ENCODE peak calls at places on chromosomes 11 and 22, in ten cellular contexts. Z is body of pancreas, E is DND-41, V is stomach, L is fibroblast of mammary gland, Y is tibial artery, T is brain microvascular endothelial cell, X is fibroblast of pulmonary artery, S is IMR-90, W is psoas muscle. M is an unnamed sample.

GRCh38 chr11:11171854-11172253 is 181.2 kb downstream of the CSNK2A3 start:
- DNase-seq in Z (no peak), E (peak), V (no peak), L (no peak), Y (no peak), T (no peak), X (no peak), S (no peak), W (no peak), M (no peak)

GRCh38 chr22:44486538-44486937 is 11.5 kb downstream of the RTL6 start:
- DNase-seq in Z (no peak), E (no peak), V (no peak), L (no peak), Y (no peak), T (peak), X (no peak), S (peak), W (no peak), M (no peak)

GRCh38 chr22:25623310-25623734 is 58.8 kb downstream of the GRK3 start:
- DNase-seq in Z (no peak), E (no peak), V (no peak), L (no peak), Y (no peak), T (no peak), X (no peak), S (no peak), W (no peak), M (no peak)

GRCh38 chr22:45608763-45609180 is 62.9 kb upstream of the ATXN10 start:
- DNase-seq in Z (no peak), E (peak), V (no peak), L (peak), Y (no peak), T (peak), X (peak), S (peak), W (no peak), M (no peak)

GRCh38 chr11:37504066-37504611 is 906.1 kb upstream of the RAG2 start:
- DNase-seq in Z (no peak), E (no peak), V (no peak), L (peak), Y (no peak), T (peak), X (peak), S (peak), W (no peak), M (no peak)

GRCh38 chr22:30312053-30312452 is 14.7 kb downstream of the TBC1D10A start:
- DNase-seq in Z (no peak), E (no peak), V (no peak), L (peak), Y (peak), T (peak), X (no peak), S (peak), W (no peak), M (no peak)

GRCh38 chr11:79493555-79494171 is 52.8 kb upstream of the TENM4 start:
- DNase-seq in Z (peak), E (peak), V (peak), L (peak), Y (peak), T (peak), X (peak), S (peak), W (peak), M (peak)

GRCh38 chr22:49324527-49325491 is 502.9 kb downstream of the BRD1 start:
- DNase-seq in Z (no peak), E (peak), V (peak), L (no peak), Y (no peak), T (no peak), X (no peak), S (no peak), W (no peak), M (no peak)

GRCh38 chr11:86179646-86180064 is 64.9 kb upstream of the EED start:
- DNase-seq in Z (peak), E (no peak), V (no peak), L (no peak), Y (no peak), T (no peak), X (no peak), S (no peak), W (no peak), M (no peak)

GRCh38 chr11:60795291-60795690 is 10.2 kb downstream of the MS4A10 start:
- DNase-seq in Z (no peak), E (no peak), V (no peak), L (no peak), Y (no peak), T (no peak), X (no peak), S (no peak), W (no peak), M (no peak)

GRCh38 chr11:134252539-134253188 is 488 bp downstream of the THYN1 start:
- DNase-seq in Z (peak), E (no peak), V (no peak), L (peak), Y (peak), T (peak), X (peak), S (peak), W (no peak), M (no peak)

GRCh38 chr11:108647701-108648527 is 17.0 kb upstream of the DDX10 start:
- DNase-seq in Z (peak), E (peak), V (peak), L (peak), Y (peak), T (peak), X (peak), S (peak), W (peak), M (peak)

GRCh38 chr11:129222158-129222557 is 30.0 kb upstream of the ARHGAP32 start:
- DNase-seq in Z (no peak), E (no peak), V (no peak), L (no peak), Y (no peak), T (no peak), X (no peak), S (no peak), W (no peak), M (no peak)

GRCh38 chr11:13208921-13209320 is 68.7 kb upstream of the BMAL1 start:
- DNase-seq in Z (no peak), E (no peak), V (no peak), L (no peak), Y (no peak), T (no peak), X (peak), S (no peak), W (no peak), M (no peak)

GRCh38 chr22:39182478-39183030 is 30.1 kb upstream of the CBX7 start:
- DNase-seq in Z (no peak), E (no peak), V (no peak), L (no peak), Y (no peak), T (no peak), X (peak), S (no peak), W (no peak), M (no peak)

GRCh38 chr11:126310229-126310991 is 6.5 kb downstream of the DCPS start:
- DNase-seq in Z (peak), E (peak), V (peak), L (peak), Y (peak), T (peak), X (peak), S (peak), W (peak), M (no peak)

GRCh38 chr22:44689915-44690524 is 12.0 kb upstream of the PRR5 start:
- DNase-seq in Z (no peak), E (no peak), V (no peak), L (no peak), Y (no peak), T (no peak), X (no peak), S (no peak), W (no peak), M (no peak)

GRCh38 chr11:67056640-67057409 is at the start of gene RHOD:
- DNase-seq in Z (peak), E (no peak), V (peak), L (no peak), Y (no peak), T (no peak), X (no peak), S (no peak), W (peak), M (no peak)

GRCh38 chr11:43278302-43278956 is 33.4 kb upstream of the API5 start:
- DNase-seq in Z (no peak), E (no peak), V (no peak), L (peak), Y (no peak), T (peak), X (peak), S (peak), W (no peak), M (no peak)
- TF ChIP-seq CTCF in Z (peak), E (no peak), V (no peak), L (peak), Y (no peak), T (peak), X (peak), S (peak), W (peak), M (peak)

GRCh38 chr11:2532704-2533641 is 88.2 kb downstream of the KCNQ1 start:
- DNase-seq in Z (peak), E (peak), V (peak), L (peak), Y (peak), T (peak), X (peak), S (peak), W (peak), M (peak)
- H3K4me3 ChIP-seq in Z (no peak), E (no peak), V (peak), L (no peak), Y (peak), T (peak), X (peak), S (no peak), W (peak), M (no peak)

DNA sequence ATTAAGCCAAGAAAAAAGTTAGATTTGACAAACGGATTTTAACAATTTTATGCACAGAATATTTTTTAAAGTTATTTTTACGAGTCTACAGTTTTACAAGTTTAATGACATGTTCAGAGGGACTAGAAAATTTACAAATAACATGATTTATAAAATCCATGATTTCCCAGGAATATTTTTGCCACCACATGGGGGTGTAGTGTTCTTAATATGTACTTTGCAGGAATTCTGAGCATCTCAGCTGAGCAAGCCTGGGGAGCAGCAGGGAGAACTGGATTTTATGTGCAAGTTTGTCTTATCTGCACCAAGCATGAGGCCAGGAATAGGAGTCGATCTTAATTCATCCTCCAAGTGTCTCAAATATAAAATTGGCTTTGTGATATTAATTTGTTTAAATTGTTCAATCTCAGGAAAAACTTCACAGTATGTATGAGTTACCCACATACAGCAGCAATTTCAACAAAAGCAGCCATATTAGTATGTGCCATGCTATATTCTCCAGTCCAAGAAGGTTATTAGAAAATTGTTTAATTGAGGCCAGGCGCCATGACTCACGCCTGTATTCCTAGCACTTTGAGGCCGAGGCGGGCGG is 826.3 kb downstream of the DLG2 start:
- DNase-seq in Z (no peak), E (no peak), V (no peak), L (peak), Y (no peak), T (peak), X (peak), S (peak), W (no peak), M (peak)
- TF ChIP-seq CTCF in Z (peak), E (no peak), V (no peak), L (peak), Y (peak), T (peak), X (peak), S (peak), W (no peak), M (peak)

DNA sequence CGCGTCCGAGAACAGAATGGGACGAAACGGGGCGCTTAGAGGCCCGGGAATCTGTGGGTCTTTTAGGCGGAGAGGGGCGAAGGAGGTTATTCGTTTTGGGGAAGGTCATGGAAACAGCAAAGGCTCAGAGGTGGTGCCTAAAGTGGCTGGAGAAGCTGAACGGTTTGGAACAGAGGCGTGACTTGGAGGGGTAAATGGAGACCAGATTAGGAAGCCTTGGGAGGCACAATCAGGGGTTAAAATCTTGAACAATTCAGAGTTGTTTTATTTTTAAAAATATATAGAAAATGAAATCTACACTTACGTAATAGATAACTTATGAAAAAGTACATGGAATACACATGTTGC is 247 bp upstream of the PLAAT5 start:
- DNase-seq in Z (no peak), E (no peak), V (no peak), L (no peak), Y (no peak), T (no peak), X (no peak), S (no peak), W (no peak), M (no peak)
- H3K4me3 ChIP-seq in Z (peak), E (no peak), V (peak), L (peak), Y (peak), T (peak), X (peak), S (no peak), W (peak), M (no peak)

GRCh38 chr22:17945851-17946690 is 78.3 kb downstream of the MICAL3 start:
- DNase-seq in Z (no peak), E (no peak), V (peak), L (no peak), Y (no peak), T (no peak), X (no peak), S (no peak), W (no peak), M (no peak)
- TF ChIP-seq CTCF in Z (no peak), E (no peak), V (no peak), L (no peak), Y (no peak), T (no peak), X (no peak), S (no peak), W (no peak), M (no peak)

DNA sequence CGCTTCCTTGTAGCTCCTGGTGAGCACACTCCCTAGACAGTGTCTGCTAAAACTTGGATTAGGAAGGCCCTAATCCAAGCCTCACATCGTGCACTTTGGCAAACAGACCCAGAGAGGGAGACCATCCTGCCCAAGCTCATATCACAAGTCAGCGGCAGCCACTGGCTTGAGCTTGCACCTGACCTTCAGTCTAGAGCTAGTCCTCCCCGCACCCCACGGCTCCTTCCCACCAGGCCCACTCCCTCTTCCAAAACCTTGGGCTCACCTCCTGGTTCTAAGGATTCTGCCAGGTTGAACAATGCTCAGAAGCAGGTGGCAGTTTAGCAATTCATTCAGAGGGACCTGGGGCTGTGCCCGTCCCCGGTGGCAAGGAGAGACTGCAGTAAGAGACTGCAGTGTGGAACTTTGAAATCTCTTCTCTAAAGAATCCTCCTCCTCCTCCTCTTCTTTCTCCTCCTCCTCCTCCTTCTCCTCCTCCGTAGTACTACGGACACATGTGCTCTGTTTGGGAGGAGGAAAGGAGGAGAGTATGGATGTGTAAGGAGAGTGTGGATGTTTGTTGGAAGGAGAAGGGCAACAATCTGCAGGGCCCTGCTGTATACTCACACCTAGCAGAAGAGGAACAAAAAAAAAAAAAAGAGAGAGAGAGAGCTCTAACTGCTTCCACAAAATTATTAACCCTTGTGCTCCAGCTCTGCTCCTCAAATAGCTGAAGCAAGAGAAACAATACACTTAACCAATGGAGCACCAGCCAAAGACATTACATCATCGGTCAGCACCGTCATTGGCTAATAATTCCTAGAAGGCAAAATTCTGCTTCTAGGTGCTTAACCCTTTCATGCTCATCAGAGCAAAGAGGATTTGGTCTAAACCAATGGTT is 6.0 kb downstream of the SYN3 start:
- DNase-seq in Z (no peak), E (no peak), V (no peak), L (no peak), Y (no peak), T (no peak), X (peak), S (no peak), W (no peak), M (no peak)
- H3K4me3 ChIP-seq in Z (no peak), E (no peak), V (no peak), L (no peak), Y (no peak), T (no peak), X (no peak), S (no peak), W (no peak), M (no peak)

DNA sequence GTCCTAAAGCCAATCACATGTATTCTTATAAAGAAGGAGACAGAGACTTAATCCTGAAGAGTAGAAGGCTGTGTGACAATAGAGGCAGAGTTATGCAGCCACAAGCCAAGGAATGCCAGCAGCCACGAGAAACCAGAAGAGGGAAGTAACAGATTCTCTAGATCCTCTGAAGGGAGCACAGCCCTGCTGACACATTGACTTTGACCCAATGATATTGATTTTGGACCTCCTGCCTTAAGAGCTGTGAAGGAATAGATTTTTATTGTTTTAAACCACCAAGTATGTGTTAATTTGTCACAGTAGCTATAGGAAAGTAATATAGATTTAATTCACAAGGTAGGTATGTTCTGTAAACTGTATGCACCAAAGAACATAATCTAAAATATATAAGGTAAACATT is 103.6 kb downstream of the TTC17 start:
- DNase-seq in Z (no peak), E (no peak), V (no peak), L (no peak), Y (no peak), T (no peak), X (no peak), S (no peak), W (no peak), M (no peak)
- TF ChIP-seq CTCF in Z (no peak), E (no peak), V (no peak), L (no peak), Y (no peak), T (no peak), X (no peak), S (no peak), W (no peak), M (no peak)

DNA sequence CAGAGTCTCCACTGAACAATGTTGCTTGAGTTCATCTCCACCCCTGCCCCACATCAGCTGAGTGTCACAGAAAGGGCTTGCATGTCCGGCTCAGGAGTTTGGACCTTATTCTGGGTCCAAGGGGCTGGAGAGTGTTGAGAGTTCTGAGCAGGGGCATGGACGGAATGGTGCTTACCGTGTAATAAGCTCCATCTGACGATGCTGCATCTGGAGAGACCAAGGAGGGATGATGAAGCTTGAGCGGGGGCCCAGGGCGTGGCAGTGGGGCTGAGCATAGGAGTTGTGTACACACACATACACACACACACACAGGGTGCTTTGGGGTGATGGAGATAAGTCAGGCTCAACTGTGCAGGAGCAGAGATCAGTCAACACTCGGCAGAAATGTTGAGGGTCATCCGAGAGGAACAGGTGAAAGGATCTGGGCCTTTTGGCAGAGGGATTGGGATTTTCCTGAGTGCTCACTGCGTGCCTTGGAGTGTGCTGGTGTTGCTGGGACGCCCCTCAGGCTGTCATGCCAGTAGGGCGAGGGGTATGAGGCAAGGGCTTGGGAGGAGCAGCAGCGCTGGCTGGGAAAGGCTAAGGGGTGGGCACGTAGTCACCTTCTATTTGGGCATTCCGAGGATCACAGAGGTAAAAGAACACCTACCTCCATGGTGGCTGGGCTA is 2.3 kb downstream of the USP35 start:
- DNase-seq in Z (peak), E (no peak), V (no peak), L (no peak), Y (no peak), T (no peak), X (no peak), S (no peak), W (no peak), M (no peak)
- H3K4me3 ChIP-seq in Z (no peak), E (no peak), V (no peak), L (no peak), Y (peak), T (no peak), X (no peak), S (no peak), W (no peak), M (no peak)

GRCh38 chr11:73716153-73717056 is 44.5 kb downstream of the RAB6A start:
- DNase-seq in Z (no peak), E (no peak), V (no peak), L (no peak), Y (no peak), T (no peak), X (peak), S (peak), W (no peak), M (peak)

GRCh38 chr11:73717136-73717535 is 43.7 kb downstream of the RAB6A start:
- DNase-seq in Z (no peak), E (no peak), V (no peak), L (no peak), Y (no peak), T (no peak), X (no peak), S (no peak), W (no peak), M (no peak)

GRCh38 chr11:73710964-73711363 is 49.9 kb downstream of the RAB6A start:
- DNase-seq in Z (no peak), E (no peak), V (no peak), L (no peak), Y (no peak), T (no peak), X (no peak), S (no peak), W (no peak), M (no peak)

GRCh38 chr11:73715551-73715950 is 45.3 kb downstream of the RAB6A start:
- DNase-seq in Z (no peak), E (no peak), V (no peak), L (no peak), Y (no peak), T (no peak), X (no peak), S (no peak), W (no peak), M (no peak)
- TF ChIP-seq CTCF in Z (no peak), E (no peak), V (no peak), L (no peak), Y (no peak), T (no peak), X (no peak), S (no peak), W (no peak), M (no peak)

GRCh38 chr11:102361100-102362021 is 14.3 kb downstream of the BIRC2 start:
- DNase-seq in Z (no peak), E (peak), V (no peak), L (peak), Y (no peak), T (no peak), X (no peak), S (peak), W (no peak), M (no peak)
- H3K4me3 ChIP-seq in Z (no peak), E (no peak), V (no peak), L (no peak), Y (no peak), T (no peak), X (no peak), S (no peak), W (no peak), M (no peak)